ENCODE peak calls at places on chromosomes 6 and 20, in six cellular contexts. A is fibroblast of lung, S is GM23338, Y is cardiac fibroblast, L is brain microvascular endothelial cell, O is psoas muscle. D is an unnamed sample.
A peak's percentile ranks its signal among the peaks of the same experiment; 100 is the strongest.

GRCh38 chr6:83097204-83097603 is 29.7 kb downstream of the DOP1A start:
- DNase-seq in A (no peak), S (no peak), Y (peak; percentile 63), L (peak; percentile 12), O (no peak), D (no peak)

GRCh38 chr6:44701038-44701636 is 313.6 kb downstream of the CDC5L start:
- DNase-seq in A (no peak), S (peak; percentile 26), Y (no peak), L (no peak), O (no peak), D (no peak)

GRCh38 chr20:54980321-54980960 is 505.0 kb downstream of the DOK5 start:
- DNase-seq in A (no peak), S (peak; percentile 4), Y (no peak), L (no peak), O (no peak), D (no peak)

GRCh38 chr6:21381336-21381963 is 212.1 kb upstream of the SOX4 start:
- DNase-seq in A (peak; percentile 51), S (no peak), Y (no peak), L (no peak), O (no peak), D (no peak)

GRCh38 chr6:149934249-149935156 is 7.3 kb upstream of the ULBP2 start:
- DNase-seq in A (peak; percentile 82), S (peak; percentile 81), Y (peak; percentile 72), L (peak; percentile 83), O (peak; percentile 38), D (peak; percentile 19)

GRCh38 chr6:73679009-73679408 is 17.0 kb upstream of the CD109 start:
- DNase-seq in A (no peak), S (no peak), Y (no peak), L (no peak), O (no peak), D (no peak)

GRCh38 chr6:11208267-11208666 is 24.2 kb downstream of the NEDD9 start:
- DNase-seq in A (no peak), S (no peak), Y (no peak), L (no peak), O (no peak), D (no peak)

GRCh38 chr20:34604980-34605788 is 46.7 kb downstream of the MAP1LC3A start:
- DNase-seq in A (peak; percentile 54), S (no peak), Y (peak; percentile 23), L (peak; percentile 47), O (no peak), D (no peak)

GRCh38 chr6:104983776-104984175 is 26.9 kb downstream of the LIN28B start:
- DNase-seq in A (no peak), S (no peak), Y (no peak), L (no peak), O (no peak), D (no peak)

GRCh38 chr6:18528084-18528743 is 141.1 kb downstream of the RNF144B start:
- DNase-seq in A (peak; percentile 18), S (peak; percentile 36), Y (peak; percentile 25), L (no peak), O (no peak), D (no peak)

GRCh38 chr6:14393910-14394309 is 276.3 kb downstream of the CD83 start:
- DNase-seq in A (no peak), S (no peak), Y (no peak), L (no peak), O (no peak), D (no peak)

GRCh38 chr6:140609956-140610355 is 1235.5 kb upstream of the CITED2 start:
- DNase-seq in A (no peak), S (peak; percentile 3), Y (peak; percentile 51), L (no peak), O (no peak), D (no peak)

GRCh38 chr6:30614044-30614842 is 2.8 kb downstream of the PPP1R10 start:
- DNase-seq in A (no peak), S (no peak), Y (no peak), L (no peak), O (no peak), D (no peak)

GRCh38 chr6:167154895-167155294 is 2.9 kb downstream of the GPR31 start:
- DNase-seq in A (no peak), S (no peak), Y (no peak), L (no peak), O (no peak), D (no peak)

GRCh38 chr6:169895926-169896761 is 144.7 kb downstream of the ERMARD start:
- DNase-seq in A (no peak), S (no peak), Y (no peak), L (no peak), O (no peak), D (no peak)

GRCh38 chr6:30219244-30219643 is 6.0 kb upstream of the TRIM26 start:
- DNase-seq in A (peak; percentile 56), S (peak; percentile 78), Y (peak; percentile 68), L (peak; percentile 45), O (no peak), D (no peak)

GRCh38 chr6:108737594-108738546 is 110.4 kb upstream of the ARMC2 start:
- DNase-seq in A (peak; percentile 91), S (no peak), Y (peak; percentile 89), L (peak; percentile 99), O (peak; percentile 69), D (peak; percentile 90)
- H3K4me3 ChIP-seq in A (no peak overlapping the region), S (no peak overlapping the region), Y (no peak overlapping the region), L (no peak overlapping the region), O (no peak overlapping the region), D (no peak overlapping the region)

DNA sequence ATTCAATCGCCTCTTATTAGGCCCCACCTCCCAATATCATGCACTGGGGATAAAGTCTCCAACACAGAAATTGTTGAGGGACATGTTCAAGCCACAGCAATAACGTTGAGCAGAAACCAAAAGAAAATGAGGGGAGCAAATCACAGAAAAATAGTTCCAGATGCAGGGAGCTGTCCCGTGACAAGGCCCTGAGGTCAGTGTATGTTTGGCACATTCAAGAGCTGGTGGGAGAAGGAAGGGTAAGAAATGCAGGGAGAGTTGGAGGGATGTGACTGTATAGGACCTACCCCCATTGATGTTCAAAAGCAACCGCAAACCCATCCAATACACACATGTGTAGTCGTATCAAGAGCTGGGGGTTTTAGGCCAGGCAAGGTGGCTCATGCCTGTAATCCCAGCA is 6.3 kb upstream of the SRSF6 start:
- DNase-seq in A (no peak), S (no peak), Y (no peak), L (no peak), O (no peak), D (no peak)
- H3K4me3 ChIP-seq in A (no peak overlapping the region), S (no peak overlapping the region), Y (no peak overlapping the region), L (no peak overlapping the region), O (no peak overlapping the region), D (no peak overlapping the region)

DNA sequence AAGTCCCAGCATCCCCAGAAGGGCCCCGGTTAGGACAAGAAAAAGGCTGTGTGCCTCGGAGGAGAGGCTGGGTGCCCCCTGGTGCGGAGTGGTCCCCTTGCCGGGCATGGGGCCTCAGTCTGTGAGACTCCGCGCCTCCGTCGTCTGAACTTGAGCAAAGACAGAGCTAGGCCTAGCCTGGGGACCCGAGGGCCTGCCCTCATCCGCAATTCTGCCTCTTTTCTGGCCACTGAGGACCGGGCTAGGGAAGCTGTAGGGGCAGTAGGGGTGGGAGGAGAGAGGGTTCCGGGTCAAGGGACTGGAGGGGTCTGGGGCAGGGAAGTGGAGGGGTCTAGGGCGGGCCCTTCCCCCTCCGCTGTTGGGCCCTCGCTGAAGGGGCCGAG is 550 bp upstream of the HSPA12B start:
- DNase-seq in A (no peak), S (peak; percentile 54), Y (no peak), L (no peak), O (no peak), D (no peak)
- H3K4me3 ChIP-seq in A (no peak overlapping the region), S (peak overlapping the region; percentile 61), Y (no peak overlapping the region), L (no peak overlapping the region), O (peak overlapping the region; percentile 34), D (no peak overlapping the region)

GRCh38 chr6:108168980-108169800 is 3.4 kb downstream of the NR2E1 start:
- DNase-seq in A (no peak), S (peak; percentile 78), Y (no peak), L (no peak), O (no peak), D (no peak)
- H3K4me3 ChIP-seq in A (no peak overlapping the region), S (peak overlapping the region; percentile 62), Y (no peak overlapping the region), L (no peak overlapping the region), O (peak overlapping the region; percentile 52), D (no peak overlapping the region)

GRCh38 chr6:26304213-26305096 is 60.5 kb upstream of the BTN3A2 start:
- DNase-seq in A (peak; percentile 95), S (peak; percentile 60), Y (peak; percentile 87), L (peak; percentile 72), O (peak; percentile 29), D (no peak)
- H3K4me3 ChIP-seq in A (peak overlapping the region; percentile 53), S (peak overlapping the region; percentile 64), Y (peak overlapping the region; percentile 43), L (peak overlapping the region; percentile 57), O (peak overlapping the region; percentile 57), D (peak overlapping the region; percentile 35)

GRCh38 chr20:25484224-25484846 is 76.9 kb downstream of the GINS1 start:
- DNase-seq in A (no peak), S (peak; percentile 33), Y (no peak), L (no peak), O (no peak), D (no peak)
- H3K4me3 ChIP-seq in A (no peak overlapping the region), S (no peak overlapping the region), Y (no peak overlapping the region), L (no peak overlapping the region), O (no peak overlapping the region), D (no peak overlapping the region)

GRCh38 chr20:31640259-31640658 is 2.5 kb downstream of the COX4I2 start:
- DNase-seq in A (no peak), S (no peak), Y (no peak), L (no peak), O (no peak), D (no peak)

GRCh38 chr20:31637660-31638059 is at the start of gene COX4I2:
- DNase-seq in A (no peak), S (peak; percentile 66), Y (no peak), L (no peak), O (no peak), D (no peak)

GRCh38 chr20:31641391-31641790 is 3.7 kb downstream of the COX4I2 start:
- DNase-seq in A (no peak), S (no peak), Y (no peak), L (no peak), O (no peak), D (no peak)

GRCh38 chr20:31638816-31639215 is 1.1 kb downstream of the COX4I2 start:
- DNase-seq in A (no peak), S (no peak), Y (no peak), L (no peak), O (no peak), D (no peak)

DNA sequence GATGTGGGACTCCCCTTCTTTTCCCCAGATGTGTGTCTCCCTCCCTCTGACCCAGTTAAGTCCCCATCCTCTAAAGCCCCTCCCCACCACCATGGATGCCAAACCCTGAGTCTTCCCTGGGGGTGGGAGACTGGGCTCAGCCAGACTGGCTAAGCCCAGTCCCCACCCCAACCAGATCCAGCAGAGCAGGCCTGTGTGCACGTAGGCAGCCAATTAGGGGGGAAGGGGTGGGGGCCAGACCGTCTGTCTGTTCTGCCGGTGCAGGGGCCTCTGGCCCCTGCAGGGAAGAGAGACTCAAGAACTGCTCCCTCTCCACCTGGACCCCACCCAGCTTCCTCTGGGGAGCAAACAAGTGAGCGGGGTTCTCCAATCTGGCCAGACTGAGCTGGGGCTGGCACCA is 605 bp downstream of the COX4I2 start:
- DNase-seq in A (no peak), S (no peak), Y (no peak), L (no peak), O (no peak), D (no peak)
- H3K4me3 ChIP-seq in A (no peak overlapping the region), S (peak overlapping the region; percentile 50), Y (no peak overlapping the region), L (no peak overlapping the region), O (no peak overlapping the region), D (no peak overlapping the region)

D was measured in skeletal muscle cell.